ENCODE peak calls at places on chromosomes 2 and 18, in four cellular contexts. N, E, A and D are unnamed samples.

GRCh38 chr18:68447286-68447685 is 267.6 kb downstream of the TMX3 start:
- DNase-seq in N (no peak), E (no peak), A (no peak), D (no peak)

GRCh38 chr2:136363470-136363869 is 245.5 kb upstream of the CXCR4 start:
- DNase-seq in A (peak), N (no peak), E (no peak), D (no peak)

GRCh38 chr2:9165625-9166024 is 41.0 kb upstream of the ASAP2 start:
- DNase-seq in N (peak), A (no peak), E (no peak), D (no peak)

GRCh38 chr18:22694954-22695353 is 238.2 kb upstream of the RBBP8 start:
- DNase-seq in E (no peak), A (no peak), N (no peak), D (no peak)

GRCh38 chr2:156332452-156333273 is at the start of gene NR4A2:
- DNase-seq in E (no peak), A (peak), N (peak), D (peak)

GRCh38 chr2:162537651-162538050 is 193.7 kb downstream of the GCA start:
- DNase-seq in A (no peak), N (no peak), E (no peak), D (no peak)

GRCh38 chr2:13682878-13683277 is 949.6 kb upstream of the LRATD1 start:
- DNase-seq in E (no peak), A (no peak), N (no peak), D (peak)

GRCh38 chr2:20594048-20594750 is 56.7 kb downstream of the HS1BP3 start:
- DNase-seq in A (no peak), N (no peak), E (no peak), D (no peak)

GRCh38 chr2:163592954-163593622 is 142.7 kb downstream of the FIGN start:
- DNase-seq in A (no peak), N (no peak), E (no peak), D (no peak)

DNA sequence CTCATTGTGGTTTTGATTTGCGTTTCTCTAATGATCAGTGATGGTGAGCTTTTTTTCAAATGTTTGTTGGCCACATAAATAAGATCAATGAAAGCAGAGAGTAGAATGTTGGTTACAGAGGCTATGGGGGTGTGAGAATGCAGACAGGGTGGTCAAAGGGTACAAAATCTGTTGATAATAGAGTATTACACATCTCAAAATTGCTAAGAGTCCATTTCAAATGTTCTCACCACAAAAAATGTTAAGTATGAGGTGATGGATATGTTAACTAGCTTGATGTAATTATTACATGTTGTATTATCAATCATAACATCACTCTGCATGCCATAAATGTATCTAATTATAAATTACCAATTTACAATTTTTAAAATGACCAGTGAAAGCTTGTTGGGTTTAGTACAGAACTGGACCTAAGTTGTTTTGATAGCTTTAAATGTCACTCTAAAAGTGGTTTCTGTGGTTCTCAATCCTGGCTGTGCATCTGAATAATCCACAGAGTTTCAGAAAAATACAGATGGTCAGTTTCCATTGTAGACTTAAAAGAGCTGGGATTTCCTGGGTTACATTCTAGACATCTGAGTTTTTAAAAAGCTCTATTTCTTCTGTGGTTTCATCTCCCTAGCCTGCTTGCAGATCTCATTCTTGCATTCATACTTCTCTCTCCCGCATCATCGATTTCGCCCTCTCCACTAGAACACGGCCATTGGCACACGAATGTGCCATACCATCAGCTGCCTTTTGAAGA is 286.0 kb upstream of the LYPD1 start:
- DNase-seq in A (no peak), N (no peak), E (no peak), D (no peak)
- TF ChIP-seq ZNF274 in A (no peak), N (no peak), E (no peak), D (no peak)

GRCh38 chr2:203327918-203328734 is at the start of gene ABI2:
- DNase-seq in A (peak), E (no peak), N (peak), D (peak)

GRCh38 chr2:203326355-203326754 is 1.8 kb upstream of the ABI2 start:
- DNase-seq in N (no peak), A (no peak), E (no peak), D (no peak)

GRCh38 chr2:203330434-203330833 is 2.2 kb downstream of the ABI2 start:
- DNase-seq in N (no peak), A (no peak), E (no peak), D (no peak)

GRCh38 chr2:203327582-203327917 is 644 bp upstream of the ABI2 start:
- DNase-seq in N (no peak), A (no peak), E (no peak), D (no peak)

GRCh38 chr2:203328735-203329549 is 748 bp downstream of the ABI2 start:
- DNase-seq in E (no peak), A (no peak), N (peak), D (no peak)
- TF ChIP-seq SUZ12 in E (no peak), A (no peak), N (no peak), D (no peak)

GRCh38 chr2:45743531-45744391 is 92.3 kb downstream of the PRKCE start:
- DNase-seq in A (no peak), E (no peak), N (no peak), D (no peak)
- TF ChIP-seq ZNF274 in A (no peak), E (no peak), N (no peak), D (no peak)

GRCh38 chr2:207937818-207938217 is 87.5 kb downstream of the PLEKHM3 start:
- DNase-seq in N (no peak), A (no peak), E (no peak), D (no peak)
- TF ChIP-seq SUZ12 in N (no peak), A (no peak), E (no peak), D (no peak)

DNA sequence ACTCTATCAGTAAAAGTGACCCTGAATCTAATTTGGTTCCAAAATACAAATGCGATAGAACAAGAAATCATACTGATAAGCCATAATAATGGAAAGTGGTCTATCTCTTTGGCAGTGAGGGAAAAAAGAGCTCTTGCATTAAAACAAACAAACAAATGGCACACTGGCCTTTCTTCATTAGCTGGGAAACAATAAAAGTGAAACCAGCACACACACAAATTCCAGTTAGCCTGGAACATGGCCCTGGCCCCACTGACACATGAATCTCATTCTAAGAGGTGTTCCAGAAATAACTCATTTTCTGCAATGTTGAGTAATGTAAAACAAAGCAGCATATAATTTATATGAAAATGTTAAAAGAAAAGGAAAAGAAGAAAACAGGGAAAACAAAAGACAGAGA is 79.3 kb upstream of the TGFA start:
- DNase-seq in E (no peak), N (no peak), A (no peak), D (no peak)
- TF ChIP-seq ZNF274 in E (no peak), N (no peak), A (no peak), D (no peak)

GRCh38 chr2:38922389-38922788 is 32.7 kb downstream of the ARHGEF33 start:
- DNase-seq in A (no peak), N (peak), E (no peak), D (no peak)

GRCh38 chr2:38925982-38926381 is 36.3 kb downstream of the ARHGEF33 start:
- DNase-seq in E (no peak), A (peak), N (peak), D (no peak)

DNA sequence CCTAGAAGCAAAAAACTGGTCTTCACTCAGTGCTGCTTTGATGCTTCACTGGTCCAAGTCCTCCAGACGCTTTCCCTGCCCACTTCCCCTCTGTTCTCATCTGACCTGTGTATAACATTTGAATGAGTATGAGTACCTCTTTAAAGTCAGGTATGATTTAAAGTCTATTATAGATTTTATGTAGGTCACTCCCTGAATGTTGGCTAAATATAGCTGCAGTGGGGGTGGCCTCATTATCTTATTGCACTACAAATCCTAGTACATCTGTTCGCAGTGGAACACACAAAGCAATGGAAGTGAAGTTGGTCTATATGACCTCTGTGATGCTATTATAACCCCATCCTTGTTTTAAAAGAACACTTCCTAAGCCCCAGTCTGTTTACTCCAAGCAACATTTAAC is 33.2 kb downstream of the ARHGEF33 start:
- DNase-seq in N (no peak), E (no peak), A (no peak), D (no peak)
- TF ChIP-seq SUZ12 in N (no peak), E (no peak), A (no peak), D (no peak)

GRCh38 chr18:64810354-64810753 is 661.5 kb upstream of the LINC00305 start:
- DNase-seq in N (no peak), A (no peak), E (no peak), D (no peak)

GRCh38 chr18:64806232-64806631 is 657.3 kb upstream of the LINC00305 start:
- DNase-seq in A (no peak), E (no peak), N (no peak), D (no peak)

GRCh38 chr18:64807560-64807959 is 658.7 kb upstream of the LINC00305 start:
- DNase-seq in N (no peak), E (no peak), A (no peak), D (no peak)

GRCh38 chr18:64809801-64810200 is 660.9 kb upstream of the LINC00305 start:
- DNase-seq in N (no peak), A (no peak), E (no peak), D (no peak)
- TF ChIP-seq ZNF274 in N (no peak), A (no peak), E (no peak), D (no peak)